ENCODE peak calls at places on chromosomes 4 and X, in five cellular contexts. E is mammary epithelial cell, K is kidney, J is cardiac muscle cell, S is A549. M is an unnamed sample. For H3K4me1, the result is how much of the 10 kb centered on the place peaks cover.

GRCh38 chrX:138982350-138982749 is 270.8 kb upstream of the FGF13 start:
- DNase-seq in E (no peak), S (no peak), J (no peak), K (no peak), M (no peak)

GRCh38 chr4:26032572-26033320 is 118.7 kb downstream of the SMIM20 start:
- DNase-seq in S (no peak), E (no peak), J (peak), K (no peak), M (no peak)

GRCh38 chrX:63058204-63058603 is 292.9 kb downstream of the SPIN4 start:
- DNase-seq in J (no peak), E (no peak), S (no peak), K (no peak), M (no peak)

GRCh38 chrX:129992181-129992580 is 9.7 kb downstream of the BCORL1 start:
- DNase-seq in J (no peak), E (no peak), S (no peak), K (no peak), M (no peak)

GRCh38 chr4:176090115-176090514 is 24.5 kb downstream of the WDR17 start:
- DNase-seq in E (no peak), K (no peak), J (no peak), S (no peak), M (no peak)

GRCh38 chr4:1981251-1982055 is 27.3 kb downstream of the NELFA start:
- DNase-seq in E (no peak), S (peak), J (no peak), K (no peak), M (no peak)

GRCh38 chr4:140249351-140249750 is 95.4 kb upstream of the MAML3 start:
- DNase-seq in K (no peak), S (no peak), J (peak), E (no peak), M (no peak)

GRCh38 chrX:17078031-17078730 is 131.7 kb downstream of the REPS2 start:
- DNase-seq in E (peak), J (no peak), S (no peak), K (no peak), M (no peak)

DNA sequence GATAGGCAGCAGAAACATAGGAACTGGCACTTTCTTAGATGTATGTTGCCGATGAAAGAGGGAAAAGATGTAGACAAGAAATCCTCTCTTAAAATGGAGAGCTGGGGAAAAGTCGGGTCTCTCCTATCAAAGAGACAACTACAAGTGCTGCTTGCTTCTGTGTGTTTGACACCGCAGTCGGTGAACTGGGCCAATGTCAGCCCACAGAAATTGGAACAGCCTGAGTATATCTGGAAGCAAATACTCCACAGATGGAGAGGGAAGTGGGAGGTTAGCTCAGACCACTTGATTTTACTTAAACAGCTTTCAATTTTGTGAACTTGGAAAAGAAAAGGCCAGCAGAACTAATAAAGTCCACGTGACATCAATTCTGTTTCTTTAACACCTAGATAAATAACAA is 230.8 kb upstream of the FAT1 start:
- DNase-seq in K (no peak), J (no peak), S (no peak), E (no peak), M (no peak)
- H3K4me3 ChIP-seq in K (no peak), J (no peak), S (no peak), E (no peak), M (no peak)

GRCh38 chr4:82371398-82371972 is 2.3 kb downstream of the HNRNPD start:
- DNase-seq in E (peak), S (no peak), J (no peak), K (no peak), M (no peak)
- H3K4me1 ChIP-seq in E (under half), S (under half), J (half or more), K (under half), M (under half)

DNA sequence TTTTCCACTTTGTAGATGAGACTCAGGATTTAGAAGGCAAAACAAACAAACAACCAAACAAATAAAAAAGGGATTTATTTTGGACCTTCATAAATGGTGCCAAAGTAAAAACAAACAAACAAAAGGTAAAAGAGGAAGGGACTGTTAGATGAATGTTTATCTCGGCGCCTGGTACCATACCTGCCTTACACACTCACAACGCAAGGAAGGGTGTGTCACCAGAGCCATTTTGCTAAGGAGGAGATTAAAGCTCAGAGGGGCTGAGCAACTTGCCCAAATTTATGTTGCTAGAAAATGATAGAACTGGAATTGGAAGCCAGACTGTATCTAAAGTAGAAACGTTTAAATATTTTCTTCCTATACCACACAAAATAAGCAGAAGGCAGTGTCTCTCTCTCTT is 29.5 kb upstream of the BOD1L1 start:
- DNase-seq in K (no peak), J (no peak), E (no peak), S (no peak), M (no peak)
- H3K4me3 ChIP-seq in K (peak), J (no peak), E (peak), S (no peak), M (no peak)

GRCh38 chr4:10113362-10114047 is 3.1 kb downstream of the WDR1 start:
- DNase-seq in E (no peak), S (no peak), K (no peak), J (no peak), M (no peak)

GRCh38 chr4:10112658-10113284 is 3.8 kb downstream of the WDR1 start:
- DNase-seq in S (no peak), K (peak), J (no peak), E (no peak), M (no peak)

GRCh38 chr4:10115271-10115656 is 1.3 kb downstream of the WDR1 start:
- DNase-seq in S (no peak), E (peak), J (peak), K (no peak), M (no peak)

GRCh38 chr4:10114607-10115006 is 2.0 kb downstream of the WDR1 start:
- DNase-seq in K (no peak), J (no peak), S (no peak), E (no peak), M (no peak)

DNA sequence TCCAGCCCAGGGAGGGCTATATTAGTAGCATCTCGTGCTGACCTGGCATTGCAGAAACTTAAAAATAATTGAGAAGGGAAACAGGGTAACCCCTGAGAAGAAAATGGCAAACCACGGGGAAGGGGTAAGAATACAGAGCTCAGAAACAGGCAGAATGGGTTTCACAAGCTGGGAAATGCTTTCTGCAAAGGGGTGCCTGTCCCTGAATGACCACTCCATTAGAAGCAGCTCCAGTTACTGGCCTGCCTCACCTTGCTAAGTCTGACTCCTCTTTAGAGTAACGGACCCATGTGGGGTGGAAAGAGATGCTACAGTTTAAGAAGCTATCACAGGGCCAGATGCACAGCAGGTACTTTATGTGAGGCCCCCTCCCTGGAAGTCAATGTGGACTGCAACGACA is 2.5 kb downstream of the WDR1 start:
- DNase-seq in J (no peak), E (no peak), S (no peak), K (no peak), M (no peak)
- H3K4me1 ChIP-seq in J (under half), E (half or more), S (under half), K (under half), M (under half)

DNA sequence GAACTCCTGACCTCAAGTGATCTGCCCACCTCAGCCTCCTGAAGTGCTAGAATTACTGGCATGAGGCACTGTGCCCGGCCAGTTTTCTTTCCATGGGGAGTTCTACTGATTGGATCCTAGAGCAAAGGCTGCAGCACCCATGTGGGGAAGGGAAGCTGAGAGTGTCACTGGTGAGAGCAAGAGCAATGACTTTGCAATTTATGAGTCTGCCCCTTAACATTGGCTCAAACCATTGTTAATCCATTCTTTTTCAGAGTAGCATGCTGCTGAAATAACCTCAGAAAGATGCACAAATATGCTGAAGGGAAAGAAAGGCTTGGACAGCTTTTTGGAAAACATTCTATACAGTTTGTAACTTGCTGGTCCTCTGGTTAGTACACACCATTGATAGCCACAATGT is 116.4 kb upstream of the PPARGC1A start:
- DNase-seq in K (no peak), J (no peak), S (no peak), E (no peak), M (no peak)
- H3K4me3 ChIP-seq in K (no peak), J (no peak), S (no peak), E (no peak), M (no peak)

M was measured in Caco-2.